ENCODE peak calls at places on chromosomes 13 and 19, in four cellular contexts. B is breast epithelium, Y is K562, I is GM12878. Z is an unnamed sample.
A peak's percentile ranks its signal among the peaks of the same experiment; 100 is the strongest.

GRCh38 chr19:1019980-1020867 is 699 bp downstream of the TMEM259 start:
- DNase-seq in Y (peak; percentile 67), I (no peak), B (no peak), Z (no peak)

GRCh38 chr13:41610426-41610825 is 153.1 kb downstream of the RGCC start:
- DNase-seq in Y (no peak), B (no peak), I (no peak), Z (no peak)

GRCh38 chr19:42443944-42444398 is 1.2 kb upstream of the CXCL17 start:
- DNase-seq in Y (no peak), B (no peak), I (no peak), Z (no peak)

GRCh38 chr19:54451997-54452396 is 3.0 kb downstream of the LENG8 start:
- DNase-seq in I (no peak), Y (no peak), B (no peak), Z (no peak)

GRCh38 chr19:47421844-47422395 is 2.6 kb upstream of the MEIS3 start:
- DNase-seq in I (no peak), B (no peak), Y (peak; percentile 46), Z (no peak)

GRCh38 chr19:40625406-40626120 is 24.4 kb downstream of the LTBP4 start:
- DNase-seq in I (no peak), Y (peak; percentile 50), B (no peak), Z (no peak)

GRCh38 chr19:38698225-38699026 is 45.8 kb downstream of the CAPN12 start:
- DNase-seq in B (no peak), I (no peak), Y (no peak), Z (no peak)

GRCh38 chr19:38478273-38478971 is 44.9 kb downstream of the RYR1 start:
- DNase-seq in B (no peak), I (no peak), Y (peak; percentile 47), Z (peak; percentile 35)

GRCh38 chr19:1112254-1113208 is 8.7 kb downstream of the GPX4 start:
- DNase-seq in B (peak; percentile 86), Y (peak; percentile 87), I (no peak), Z (no peak)

GRCh38 chr13:86585826-86586225 is 786.6 kb upstream of the SLITRK6 start:
- DNase-seq in I (no peak), Y (no peak), B (no peak), Z (no peak)

GRCh38 chr13:106859505-106859904 is 291.6 kb upstream of the ARGLU1 start:
- DNase-seq in B (no peak), I (no peak), Y (no peak), Z (no peak)

GRCh38 chr13:36418022-36418805 is 14.1 kb upstream of the CCNA1 start:
- DNase-seq in Y (no peak), B (no peak), I (peak; percentile 32), Z (no peak)

GRCh38 chr19:41784337-41785239 is 11.8 kb upstream of the CEACAM3 start:
- DNase-seq in I (no peak), Y (no peak), B (no peak), Z (no peak)

GRCh38 chr13:54029720-54030119 is 1001.1 kb downstream of the OLFM4 start:
- DNase-seq in I (no peak), B (no peak), Y (no peak), Z (no peak)

GRCh38 chr13:33510350-33510749 is 224.8 kb upstream of the STARD13 start:
- DNase-seq in B (no peak), Y (no peak), I (no peak), Z (no peak)

GRCh38 chr19:54955356-54955755 is 8.0 kb upstream of the NLRP7 start:
- DNase-seq in B (no peak), I (no peak), Y (no peak), Z (no peak)

GRCh38 chr13:51342706-51343105 is 3.2 kb downstream of the SERPINE3 start:
- DNase-seq in I (no peak), Y (no peak), B (no peak), Z (no peak)

GRCh38 chr19:1282588-1283206 is 3.0 kb upstream of the EFNA2 start:
- DNase-seq in B (no peak), Y (no peak), I (no peak), Z (no peak)

GRCh38 chr13:38582133-38582532 is 104.7 kb upstream of the FREM2 start:
- DNase-seq in B (no peak), I (no peak), Y (peak; percentile 7), Z (no peak)

GRCh38 chr19:17794731-17795494 is at the start of gene B3GNT3:
- DNase-seq in Y (peak; percentile 81), B (no peak), I (no peak), Z (peak; percentile 83)

GRCh38 chr13:50197705-50198104 is 182.5 kb downstream of the KCNRG start:
- DNase-seq in I (no peak), B (no peak), Y (no peak), Z (no peak)

GRCh38 chr19:47444388-47444821 is 25.1 kb upstream of the MEIS3 start:
- DNase-seq in Y (peak; percentile 66), I (no peak), B (no peak), Z (no peak)

GRCh38 chr13:21149568-21149967 is 26.8 kb downstream of the SKA3 start:
- DNase-seq in B (no peak), Y (no peak), I (no peak), Z (no peak)

GRCh38 chr13:25375727-25376358 is 4.1 kb downstream of the ATP8A2 start:
- DNase-seq in Y (peak; percentile 50), I (no peak), B (no peak), Z (peak; percentile 31)

GRCh38 chr19:35013047-35013819 is 13.1 kb downstream of the GRAMD1A start:
- DNase-seq in I (no peak), Y (peak; percentile 73), B (no peak), Z (no peak)

GRCh38 chr19:46613525-46613924 is 11.4 kb downstream of the PTGIR start:
- DNase-seq in B (no peak), Y (no peak), I (no peak), Z (no peak)

GRCh38 chr13:68850160-68850559 is 1257.5 kb upstream of the ATXN8OS start:
- DNase-seq in I (no peak), B (no peak), Y (no peak), Z (no peak)

GRCh38 chr13:73059460-73060250 is 850 bp downstream of the KLF5 start:
- DNase-seq in I (no peak), B (peak; percentile 72), Y (peak; percentile 34), Z (no peak)

GRCh38 chr13:82878536-82878935 is 1003.7 kb downstream of the SLITRK1 start:
- DNase-seq in I (no peak), Y (no peak), B (no peak), Z (no peak)

GRCh38 chr13:75861786-75862185 is 225.7 kb downstream of the LMO7 start:
- DNase-seq in B (no peak), Y (no peak), I (no peak), Z (no peak)
- TF ChIP-seq POLR2AphosphoS5 in B (no peak), Y (no peak), I (no peak), Z (no peak)

GRCh38 chr13:59374720-59375119 is 789.0 kb downstream of the DIAPH3 start:
- DNase-seq in I (no peak), B (no peak), Y (no peak), Z (no peak)
- TF ChIP-seq POLR2AphosphoS5 in I (no peak), B (no peak), Y (no peak), Z (no peak)

GRCh38 chr13:107873908-107874307 is 341.4 kb downstream of the LIG4 start:
- DNase-seq in B (no peak), Y (no peak), I (no peak), Z (no peak)
- TF ChIP-seq POLR2AphosphoS5 in B (no peak), Y (no peak), I (no peak), Z (no peak)

DNA sequence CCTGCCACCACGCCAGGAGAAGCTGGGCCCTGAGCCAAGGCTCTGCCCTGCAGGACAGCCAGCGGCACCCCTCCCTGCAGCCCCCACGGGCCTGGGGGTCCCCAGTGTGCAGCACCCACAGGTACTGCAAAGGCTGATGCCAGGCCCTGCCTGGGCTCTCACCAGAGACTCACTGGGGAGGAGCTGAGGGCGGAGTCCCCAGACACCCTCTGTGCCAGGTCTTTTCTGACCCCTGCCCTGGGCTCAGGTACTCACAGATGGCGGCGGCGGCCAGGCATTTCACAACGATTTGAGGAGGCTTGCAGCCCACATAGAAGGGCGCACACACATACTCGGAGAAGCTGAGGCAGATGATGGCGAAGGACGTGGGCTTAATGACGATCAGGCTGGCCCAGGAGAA is 5.7 kb downstream of the SLC7A9 start:
- DNase-seq in I (no peak), Y (no peak), B (no peak), Z (no peak)
- TF ChIP-seq POLR2AphosphoS5 in I (no peak), Y (no peak), B (no peak), Z (no peak)

GRCh38 chr13:45333251-45333972 is 7.6 kb downstream of the TPT1 start:
- DNase-seq in Y (no peak), B (no peak), I (no peak), Z (no peak)

GRCh38 chr13:45335397-45336024 is 5.5 kb downstream of the TPT1 start:
- DNase-seq in Y (no peak), I (no peak), B (no peak), Z (no peak)

GRCh38 chr13:45332831-45333219 is 8.2 kb downstream of the TPT1 start:
- DNase-seq in I (no peak), B (no peak), Y (no peak), Z (no peak)

GRCh38 chr13:45336025-45336800 is 4.8 kb downstream of the TPT1 start:
- DNase-seq in B (no peak), Y (no peak), I (no peak), Z (no peak)

DNA sequence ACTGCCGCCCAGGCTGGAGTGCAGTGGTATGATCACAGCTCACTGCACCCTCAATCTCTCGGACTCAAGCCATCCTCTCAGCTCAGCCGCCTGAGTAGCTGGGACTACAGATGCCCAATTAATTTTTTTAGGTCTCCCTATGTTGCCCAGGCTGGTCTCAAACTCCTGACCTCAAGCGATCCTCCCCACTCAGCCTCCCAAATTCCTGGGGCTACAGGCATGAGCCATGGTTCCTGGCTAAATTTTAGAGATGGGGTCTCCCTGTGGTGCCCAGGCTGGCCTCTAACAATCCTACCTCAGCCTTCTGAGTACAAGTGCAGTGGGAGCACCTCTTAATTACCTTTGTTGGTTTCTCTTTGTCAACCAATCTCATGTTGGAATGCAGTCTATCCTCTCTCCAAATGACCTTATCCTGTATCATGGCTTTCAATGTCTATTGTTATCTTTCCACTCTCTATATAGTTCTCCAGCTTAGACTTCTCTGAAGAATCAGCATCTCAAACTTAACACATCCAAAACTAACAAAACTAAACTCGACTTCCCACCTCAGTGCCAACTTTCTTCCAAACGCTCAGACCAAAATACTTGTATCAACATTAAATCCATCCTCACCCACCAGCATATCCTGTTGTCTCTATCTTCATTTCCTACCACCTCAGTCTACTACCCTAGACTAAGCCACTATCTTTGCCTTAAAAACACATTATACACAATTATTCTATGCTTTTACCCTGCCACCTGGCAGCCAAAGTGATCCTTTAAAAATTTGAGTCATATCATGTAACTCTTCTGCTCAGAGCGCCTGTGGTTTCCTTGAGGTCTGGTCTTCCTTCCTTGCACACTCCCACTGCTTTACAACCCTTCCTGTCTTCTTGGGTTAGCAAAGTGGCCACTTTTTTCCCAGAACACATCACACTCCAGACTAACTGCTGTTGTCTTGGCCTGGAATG is 6.7 kb downstream of the TPT1 start:
- DNase-seq in Y (no peak), I (no peak), B (no peak), Z (no peak)
- TF ChIP-seq POLR2AphosphoS5 in Y (no peak), I (peak; percentile 20), B (no peak), Z (peak; percentile 11)

GRCh38 chr19:2546128-2547032 is 70.5 kb downstream of the GADD45B start:
- DNase-seq in Y (peak; percentile 33), B (peak; percentile 82), I (no peak), Z (no peak)
- TF ChIP-seq POLR2AphosphoS5 in Y (no peak), B (peak; percentile 24), I (no peak), Z (no peak)

Z was measured in HCT116.